ENCODE peak calls at places on chromosome 18, in seven cellular contexts. B is heart left ventricle, X is AG04450, H is psoas muscle, S is colonic mucosa, R is A549, Q is fibroblast of lung. T is an unnamed sample.

GRCh38 chr18:6279308-6279707 is 135.4 kb downstream of the L3MBTL4 start:
- DNase-seq in B (no peak), X (no peak), H (no peak), S (no peak), R (no peak), Q (no peak), T (no peak)

GRCh38 chr18:68150976-68151375 is 563.9 kb downstream of the TMX3 start:
- DNase-seq in B (no peak), X (no peak), H (no peak), S (no peak), R (no peak), Q (no peak), T (no peak)

GRCh38 chr18:7000484-7001096 is 117.0 kb downstream of the LAMA1 start:
- DNase-seq in B (no peak), X (no peak), H (no peak), S (peak; percentile 29), R (no peak), Q (no peak), T (no peak)

GRCh38 chr18:63025251-63025710 is 294.3 kb downstream of the BCL2 start:
- DNase-seq in B (no peak), X (no peak), H (no peak), S (peak; percentile 39), R (peak; percentile 5), Q (no peak), T (no peak)

GRCh38 chr18:64165906-64166305 is 17.0 kb upstream of the LINC00305 start:
- DNase-seq in B (no peak), X (no peak), H (no peak), S (no peak), R (no peak), Q (peak; percentile 40), T (no peak)

GRCh38 chr18:24959100-24959499 is 392.9 kb downstream of the ZNF521 start:
- DNase-seq in B (no peak), X (no peak), H (no peak), S (peak; percentile 70), R (no peak), Q (no peak), T (no peak)

GRCh38 chr18:55546873-55547704 is 40.9 kb downstream of the TCF4 start:
- DNase-seq in B (peak; percentile 31), X (peak; percentile 39), H (no peak), S (peak; percentile 20), R (no peak), Q (peak; percentile 94), T (peak; percentile 15)

GRCh38 chr18:57624988-57625387 is 3.4 kb upstream of the NARS1 start:
- DNase-seq in B (no peak), X (no peak), H (no peak), S (no peak), R (peak; percentile 19), Q (peak; percentile 65), T (no peak)

GRCh38 chr18:44033144-44033543 is 647.5 kb upstream of the SETBP1 start:
- DNase-seq in B (no peak), X (no peak), H (no peak), S (no peak), R (no peak), Q (peak; percentile 14), T (no peak)

GRCh38 chr18:5630766-5631413 is 87.1 kb upstream of the EPB41L3 start:
- DNase-seq in B (no peak), X (no peak), H (no peak), S (no peak), R (no peak), Q (no peak), T (no peak)

GRCh38 chr18:14978962-14979535 is 231.1 kb downstream of the ANKRD30B start:
- DNase-seq in B (no peak), X (no peak), H (no peak), S (peak; percentile 50), R (peak; percentile 2), Q (no peak), T (no peak)

GRCh38 chr18:12657849-12658829 is at the start of gene SPIRE1:
- DNase-seq in B (peak; percentile 86), X (no peak), H (peak; percentile 76), S (peak; percentile 68), R (peak; percentile 53), Q (peak; percentile 65), T (no peak)

GRCh38 chr18:13369756-13370510 is 151.4 kb downstream of the LDLRAD4 start:
- DNase-seq in B (no peak), X (no peak), H (no peak), S (peak; percentile 87), R (peak; percentile 53), Q (peak; percentile 80), T (no peak)

GRCh38 chr18:62715439-62715792 is at the start of gene PHLPP1:
- DNase-seq in B (no peak), X (no peak), H (no peak), S (no peak), R (no peak), Q (no peak), T (peak; percentile 22)

GRCh38 chr18:58285731-58286130 is 241.7 kb downstream of the NEDD4L start:
- DNase-seq in B (no peak), X (no peak), H (no peak), S (no peak), R (no peak), Q (no peak), T (no peak)

GRCh38 chr18:79988925-79989361 is 580 bp upstream of the TXNL4A start:
- DNase-seq in B (no peak), X (no peak), H (peak; percentile 36), S (no peak), R (peak; percentile 36), Q (peak; percentile 58), T (peak; percentile 43)

GRCh38 chr18:79987566-79987965 is 797 bp downstream of the TXNL4A start:
- DNase-seq in B (no peak), X (no peak), H (no peak), S (no peak), R (no peak), Q (peak; percentile 20), T (no peak)

GRCh38 chr18:79985172-79985571 is 3.2 kb downstream of the TXNL4A start:
- DNase-seq in B (no peak), X (no peak), H (no peak), S (no peak), R (no peak), Q (no peak), T (no peak)

GRCh38 chr18:79988079-79988924 is at the start of gene TXNL4A:
- DNase-seq in B (peak; percentile 90), X (peak; percentile 47), H (peak; percentile 89), S (peak; percentile 85), R (peak; percentile 87), Q (peak; percentile 88), T (peak; percentile 64)

GRCh38 chr18:79986726-79987125 is 1.6 kb downstream of the TXNL4A start:
- DNase-seq in B (no peak), X (no peak), H (no peak), S (no peak), R (no peak), Q (no peak), T (no peak)
- H3K4me3 ChIP-seq in B (peak overlapping the region; percentile 88), X (peak overlapping the region; percentile 99), H (peak overlapping the region; percentile 96), S (peak overlapping the region; percentile 89), R (peak overlapping the region; percentile 80), Q (peak overlapping the region; percentile 82), T (peak overlapping the region; percentile 86)

GRCh38 chr18:60413944-60414547 is 41.5 kb upstream of the MC4R start:
- DNase-seq in B (no peak), X (no peak), H (no peak), S (no peak), R (peak; percentile 11), Q (peak; percentile 3), T (no peak)
- TF ChIP-seq CTCF in B (no peak), X (peak; percentile 61), H (no peak), S (no peak), R (peak; percentile 43), Q (peak; percentile 18), T (peak; percentile 58)

DNA sequence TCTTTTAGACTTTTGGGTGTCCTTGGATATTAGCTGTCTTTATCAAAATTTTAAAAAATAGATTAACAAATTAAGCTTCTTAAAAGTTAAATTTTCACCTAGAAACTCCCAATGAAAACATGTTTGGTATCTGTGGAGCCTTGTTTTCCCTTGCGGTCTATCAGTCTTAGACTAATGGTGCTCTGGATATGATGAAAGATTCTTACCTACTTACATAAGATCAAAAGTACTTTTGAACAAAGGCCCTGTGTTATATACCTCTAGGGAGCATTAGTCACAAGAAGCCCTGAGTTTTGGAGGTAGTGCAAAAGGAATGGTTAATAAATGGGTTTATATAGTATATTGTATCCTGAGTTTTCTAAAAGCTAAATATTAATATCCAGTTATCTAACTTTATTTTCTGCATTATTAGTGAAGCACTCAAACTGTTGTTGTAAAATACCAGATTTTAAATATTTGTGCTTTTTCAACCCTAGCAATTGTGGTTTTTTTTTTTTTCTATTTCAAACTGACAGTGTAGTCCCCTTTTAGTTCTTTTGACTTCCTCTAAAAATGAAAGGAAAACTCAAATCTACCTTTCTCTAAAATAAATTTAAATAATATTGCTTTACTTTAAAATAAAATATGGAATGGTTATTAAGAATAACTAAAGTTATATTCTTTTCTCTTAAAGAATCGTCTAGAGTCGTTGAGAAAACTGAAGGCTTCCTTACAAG is 18.1 kb downstream of the NDC80 start:
- DNase-seq in B (no peak), X (no peak), H (no peak), S (no peak), R (no peak), Q (peak; percentile 22), T (peak; percentile 32)
- H3K4me3 ChIP-seq in B (peak overlapping the region; percentile 40), X (no peak overlapping the region), H (peak overlapping the region; percentile 9), S (no peak overlapping the region), R (no peak overlapping the region), Q (no peak overlapping the region), T (no peak overlapping the region)

DNA sequence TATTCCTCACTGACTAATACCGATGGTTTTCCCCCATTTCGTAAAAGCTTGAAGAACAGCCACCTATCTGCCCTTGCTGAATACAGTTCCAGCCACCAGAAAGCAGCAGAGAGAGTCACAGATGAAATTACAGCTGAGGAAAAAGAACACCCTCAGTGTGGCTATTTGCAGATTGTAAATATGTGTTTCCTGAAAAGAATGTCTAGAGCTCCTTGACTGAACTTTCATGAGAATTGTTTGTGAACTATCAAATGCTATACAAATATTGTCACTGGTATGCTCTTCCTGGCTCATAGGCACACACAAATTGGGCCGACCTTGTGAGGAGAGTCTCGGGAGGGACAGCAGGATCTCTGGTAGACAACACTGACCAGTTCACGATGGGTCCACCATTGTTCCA is 58.1 kb upstream of the TTC39C start:
- DNase-seq in B (no peak), X (no peak), H (no peak), S (no peak), R (no peak), Q (no peak), T (no peak)
- TF ChIP-seq CTCF in B (no peak), X (no peak), H (no peak), S (no peak), R (no peak), Q (no peak), T (no peak)

DNA sequence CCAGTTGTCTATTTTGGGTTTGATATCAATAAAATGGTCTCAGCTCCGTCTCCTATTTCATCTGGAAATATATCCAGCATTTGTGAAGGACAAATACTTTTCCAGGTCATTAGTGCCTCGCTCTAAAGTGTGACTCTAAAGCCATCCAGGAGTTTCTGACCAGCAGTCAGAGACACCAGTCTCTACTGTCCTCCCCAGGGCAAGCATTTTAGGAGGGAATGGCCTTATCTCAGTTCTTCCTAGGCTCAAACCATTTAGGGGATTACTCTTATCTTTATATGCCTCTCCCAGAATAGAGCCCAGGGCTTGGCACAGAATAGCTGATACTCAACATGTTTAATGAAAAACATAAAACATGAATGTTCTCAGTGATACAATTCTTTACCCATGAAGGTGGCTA is 187.6 kb downstream of the NAPG start:
- DNase-seq in B (no peak), X (no peak), H (no peak), S (no peak), R (no peak), Q (no peak), T (no peak)
- H3K4me3 ChIP-seq in B (no peak overlapping the region), X (no peak overlapping the region), H (no peak overlapping the region), S (no peak overlapping the region), R (no peak overlapping the region), Q (no peak overlapping the region), T (no peak overlapping the region)